ENCODE peak calls at places on chromosomes 4 and X, in eight cellular contexts. K, W, L, P, U, D, Y and H are unnamed samples.
A peak's percentile ranks its signal among the peaks of the same experiment; 100 is the strongest.

GRCh38 chrX:153635388-153635787 is 11.6 kb upstream of the DUSP9 start:
- DNase-seq in K (no peak), W (no peak), L (no peak), P (no peak), U (no peak), D (no peak), Y (no peak), H (no peak)

GRCh38 chr4:166012129-166013078 is 139.4 kb downstream of the TLL1 start:
- DNase-seq in K (no peak), W (no peak), L (no peak), P (no peak), U (no peak), D (no peak), Y (no peak), H (no peak)

GRCh38 chrX:16772460-16772859 is 13.8 kb upstream of the TXLNG start:
- DNase-seq in K (peak; percentile 51), W (peak; percentile 33), L (peak; percentile 78), P (no peak), U (peak; percentile 70), D (no peak), Y (no peak), H (no peak)

GRCh38 chr4:41146716-41147506 is 67.4 kb downstream of the APBB2 start:
- DNase-seq in K (no peak), W (no peak), L (peak; percentile 48), P (peak; percentile 53), U (no peak), D (no peak), Y (no peak), H (no peak)

GRCh38 chrX:129116651-129117050 is 406.6 kb downstream of the SMARCA1 start:
- DNase-seq in K (no peak), W (no peak), L (peak; percentile 17), P (no peak), U (peak; percentile 65), D (no peak), Y (no peak), H (no peak)

GRCh38 chr4:88137112-88137511 is 21.3 kb downstream of the ABCG2 start:
- DNase-seq in K (no peak), W (no peak), L (no peak), P (no peak), U (no peak), D (no peak), Y (no peak), H (no peak)

GRCh38 chr4:174377613-174378012 is 93.9 kb downstream of the CEP44 start:
- DNase-seq in K (no peak), W (no peak), L (no peak), P (no peak), U (peak; percentile 30), D (no peak), Y (no peak), H (no peak)

GRCh38 chr4:173518419-173519102 is 11.5 kb downstream of the HAND2 start:
- DNase-seq in K (peak; percentile 64), W (no peak), L (peak; percentile 61), P (no peak), U (no peak), D (no peak), Y (no peak), H (no peak)

GRCh38 chrX:118736394-118737010 is 9.1 kb downstream of the IL13RA1 start:
- DNase-seq in K (no peak), W (no peak), L (no peak), P (no peak), U (no peak), D (no peak), Y (no peak), H (no peak)

GRCh38 chr4:12689457-12689856 is 794.7 kb downstream of the RAB28 start:
- DNase-seq in K (no peak), W (no peak), L (no peak), P (no peak), U (no peak), D (no peak), Y (no peak), H (no peak)

GRCh38 chr4:88204882-88205281 is 46.4 kb upstream of the ABCG2 start:
- DNase-seq in K (peak; percentile 8), W (no peak), L (no peak), P (peak; percentile 90), U (no peak), D (no peak), Y (no peak), H (no peak)

GRCh38 chr4:68490826-68491457 is 43.7 kb downstream of the TMPRSS11E start:
- DNase-seq in K (no peak), W (no peak), L (no peak), P (no peak), U (no peak), D (no peak), Y (no peak), H (no peak)

GRCh38 chr4:140052050-140052449 is 101.9 kb downstream of the MAML3 start:
- DNase-seq in K (no peak), W (peak; percentile 22), L (peak; percentile 50), P (peak; percentile 70), U (peak; percentile 10), D (no peak), Y (no peak), H (no peak)

GRCh38 chrX:85052636-85053343 is 49.1 kb downstream of the APOOL start:
- DNase-seq in K (no peak), W (peak; percentile 15), L (no peak), P (peak; percentile 50), U (no peak), D (no peak), Y (no peak), H (no peak)

GRCh38 chrX:56813318-56813837 is 84.3 kb downstream of the NBDY start:
- DNase-seq in K (no peak), W (no peak), L (no peak), P (peak; percentile 57), U (no peak), D (no peak), Y (no peak), H (no peak)

GRCh38 chrX:108735087-108735679 is 1.2 kb downstream of the IRS4 start:
- DNase-seq in K (peak; percentile 50), W (no peak), L (peak; percentile 59), P (peak; percentile 1), U (no peak), D (no peak), Y (no peak), H (no peak)

GRCh38 chr4:84279678-84280077 is 219.4 kb downstream of the NKX6-1 start:
- DNase-seq in K (no peak), W (no peak), L (no peak), P (no peak), U (no peak), D (no peak), Y (no peak), H (no peak)

GRCh38 chr4:156633846-156634245 is 337.8 kb downstream of the PDGFC start:
- DNase-seq in K (no peak), W (no peak), L (no peak), P (no peak), U (no peak), D (no peak), Y (no peak), H (no peak)

GRCh38 chr4:148259841-148260240 is 182.4 kb downstream of the NR3C2 start:
- DNase-seq in K (no peak), W (no peak), L (no peak), P (no peak), U (no peak), D (no peak), Y (no peak), H (no peak)

GRCh38 chr4:6402566-6403399 is 69.6 kb downstream of the PPP2R2C start:
- DNase-seq in K (no peak), W (no peak), L (peak; percentile 53), P (no peak), U (no peak), D (no peak), Y (no peak), H (no peak)

GRCh38 chr4:17327587-17327986 is 184.3 kb downstream of the QDPR start:
- DNase-seq in K (no peak), W (no peak), L (no peak), P (no peak), U (no peak), D (no peak), Y (no peak), H (no peak)

GRCh38 chr4:113790478-113790877 is 28.9 kb upstream of the CAMK2D start:
- DNase-seq in K (no peak), W (no peak), L (no peak), P (no peak), U (no peak), D (no peak), Y (no peak), H (no peak)

GRCh38 chr4:119025916-119026661 is 109.5 kb upstream of the MYOZ2 start:
- DNase-seq in K (no peak), W (peak; percentile 18), L (no peak), P (no peak), U (no peak), D (no peak), Y (no peak), H (peak; percentile 39)

GRCh38 chr4:107866726-107867125 is 42.0 kb downstream of the SGMS2 start:
- DNase-seq in K (no peak), W (no peak), L (no peak), P (no peak), U (no peak), D (no peak), Y (no peak), H (no peak)

GRCh38 chr4:107863850-107864371 is 39.2 kb downstream of the SGMS2 start:
- DNase-seq in K (no peak), W (peak; percentile 48), L (no peak), P (peak; percentile 77), U (peak; percentile 52), D (no peak), Y (no peak), H (no peak)

GRCh38 chr4:107863416-107863815 is 38.7 kb downstream of the SGMS2 start:
- DNase-seq in K (no peak), W (no peak), L (no peak), P (no peak), U (no peak), D (no peak), Y (no peak), H (no peak)

GRCh38 chr4:107858158-107858742 is 33.5 kb downstream of the SGMS2 start:
- DNase-seq in K (no peak), W (no peak), L (peak; percentile 13), P (no peak), U (no peak), D (no peak), Y (no peak), H (no peak)

GRCh38 chr4:107862658-107863057 is 37.9 kb downstream of the SGMS2 start:
- DNase-seq in K (no peak), W (peak; percentile 82), L (peak; percentile 13), P (peak; percentile 85), U (peak; percentile 5), D (no peak), Y (no peak), H (no peak)
- TF ChIP-seq POLR2AphosphoS5 in K (no peak), W (peak; percentile 20), L (no peak), P (peak; percentile 71), U (no peak), D (no peak), Y (no peak), H (no peak)

GRCh38 chr4:786074-786741 is 39.7 kb downstream of the CPLX1 start:
- DNase-seq in K (no peak), W (no peak), L (peak; percentile 60), P (no peak), U (no peak), D (no peak), Y (no peak), H (no peak)
- TF ChIP-seq EZH2 in K (peak; percentile 74), W (no peak), L (no peak), P (peak; percentile 84), U (no peak), D (no peak), Y (no peak), H (no peak)

GRCh38 chr4:38084984-38085383 is 124.8 kb downstream of the PTTG2 start:
- DNase-seq in K (no peak), W (no peak), L (no peak), P (no peak), U (no peak), D (no peak), Y (no peak), H (no peak)
- TF ChIP-seq POLR2AphosphoS5 in K (no peak), W (no peak), L (no peak), P (no peak), U (no peak), D (no peak), Y (no peak), H (no peak)

GRCh38 chr4:67436742-67437141 is 108.6 kb downstream of the CENPC start:
- DNase-seq in K (no peak), W (no peak), L (no peak), P (no peak), U (no peak), D (peak; percentile 8), Y (no peak), H (no peak)
- TF ChIP-seq EZH2 in K (no peak), W (no peak), L (no peak), P (no peak), U (no peak), D (no peak), Y (no peak), H (no peak)